ENCODE peak calls at places on chromosome 18, in eight cellular contexts. One of them, this sample, is unnamed.

GRCh38 chr18:63850010-63850409 is 37.5 kb upstream of the SERPINB2 start:
- DNase-seq in HL-60: peak; percentile 84
- DNase-seq in stimulated activated naive CD4-positive, alpha-beta T cell: no peak
- DNase-seq in heart right ventricle: no peak
- DNase-seq in body of pancreas: no peak
- DNase-seq in T-helper 9 cell: no peak
- DNase-seq in substantia nigra: no peak
- DNase-seq in putamen: no peak
- DNase-seq in this sample: no peak

GRCh38 chr18:73924836-73925235 is 222.8 kb downstream of the FBXO15 start:
- DNase-seq in HL-60: no peak
- DNase-seq in stimulated activated naive CD4-positive, alpha-beta T cell: no peak
- DNase-seq in heart right ventricle: no peak
- DNase-seq in body of pancreas: no peak
- DNase-seq in T-helper 9 cell: no peak
- DNase-seq in substantia nigra: no peak
- DNase-seq in putamen: no peak
- DNase-seq in this sample: no peak

GRCh38 chr18:63457987-63458386 is 18.8 kb upstream of the SERPINB5 start:
- DNase-seq in HL-60: no peak
- DNase-seq in stimulated activated naive CD4-positive, alpha-beta T cell: no peak
- DNase-seq in heart right ventricle: no peak
- DNase-seq in body of pancreas: no peak
- DNase-seq in T-helper 9 cell: no peak
- DNase-seq in substantia nigra: no peak
- DNase-seq in putamen: no peak
- DNase-seq in this sample: no peak

GRCh38 chr18:9106094-9106493 is 3.6 kb downstream of the NDUFV2 start:
- DNase-seq in HL-60: no peak
- DNase-seq in stimulated activated naive CD4-positive, alpha-beta T cell: no peak
- DNase-seq in heart right ventricle: no peak
- DNase-seq in body of pancreas: no peak
- DNase-seq in T-helper 9 cell: no peak
- DNase-seq in substantia nigra: no peak
- DNase-seq in putamen: no peak
- DNase-seq in this sample: no peak

GRCh38 chr18:79136742-79137141 is 67.5 kb downstream of the ATP9B start:
- DNase-seq in HL-60: peak; percentile 53
- DNase-seq in stimulated activated naive CD4-positive, alpha-beta T cell: no peak
- DNase-seq in heart right ventricle: no peak
- DNase-seq in body of pancreas: no peak
- DNase-seq in T-helper 9 cell: no peak
- DNase-seq in substantia nigra: no peak
- DNase-seq in putamen: no peak
- DNase-seq in this sample: no peak

GRCh38 chr18:9536354-9537152 is 61.2 kb downstream of the RALBP1 start:
- DNase-seq in HL-60: no peak
- DNase-seq in stimulated activated naive CD4-positive, alpha-beta T cell: no peak
- DNase-seq in heart right ventricle: no peak
- DNase-seq in body of pancreas: no peak
- DNase-seq in T-helper 9 cell: no peak
- DNase-seq in substantia nigra: no peak
- DNase-seq in putamen: no peak
- DNase-seq in this sample: no peak

GRCh38 chr18:43665239-43665788 is 388.0 kb upstream of the SYT4 start:
- DNase-seq in HL-60: no peak
- DNase-seq in stimulated activated naive CD4-positive, alpha-beta T cell: no peak
- DNase-seq in heart right ventricle: no peak
- DNase-seq in body of pancreas: no peak
- DNase-seq in T-helper 9 cell: no peak
- DNase-seq in substantia nigra: no peak
- DNase-seq in putamen: no peak
- DNase-seq in this sample: no peak

GRCh38 chr18:72086421-72086820 is 457.7 kb downstream of the CBLN2 start:
- DNase-seq in HL-60: peak; percentile 13
- DNase-seq in stimulated activated naive CD4-positive, alpha-beta T cell: no peak
- DNase-seq in heart right ventricle: no peak
- DNase-seq in body of pancreas: no peak
- DNase-seq in T-helper 9 cell: no peak
- DNase-seq in substantia nigra: no peak
- DNase-seq in putamen: peak; percentile 1
- DNase-seq in this sample: no peak

GRCh38 chr18:59906203-59906602 is 6.4 kb downstream of the PMAIP1 start:
- DNase-seq in HL-60: no peak
- DNase-seq in stimulated activated naive CD4-positive, alpha-beta T cell: no peak
- DNase-seq in heart right ventricle: no peak
- DNase-seq in body of pancreas: no peak
- DNase-seq in T-helper 9 cell: no peak
- DNase-seq in substantia nigra: no peak
- DNase-seq in putamen: no peak
- DNase-seq in this sample: no peak

GRCh38 chr18:55246278-55246677 is 287.0 kb upstream of the CCDC68 start:
- DNase-seq in HL-60: no peak
- DNase-seq in stimulated activated naive CD4-positive, alpha-beta T cell: no peak
- DNase-seq in heart right ventricle: no peak
- DNase-seq in body of pancreas: no peak
- DNase-seq in T-helper 9 cell: no peak
- DNase-seq in substantia nigra: no peak
- DNase-seq in putamen: no peak
- DNase-seq in this sample: no peak

GRCh38 chr18:51955136-51955535 is 384.9 kb upstream of the DCC start:
- DNase-seq in HL-60: no peak
- DNase-seq in stimulated activated naive CD4-positive, alpha-beta T cell: no peak
- DNase-seq in heart right ventricle: no peak
- DNase-seq in body of pancreas: no peak
- DNase-seq in T-helper 9 cell: no peak
- DNase-seq in substantia nigra: no peak
- DNase-seq in putamen: no peak
- DNase-seq in this sample: no peak

GRCh38 chr18:67504739-67505138 is 11.8 kb downstream of the DSEL start:
- DNase-seq in HL-60: no peak
- DNase-seq in stimulated activated naive CD4-positive, alpha-beta T cell: no peak
- DNase-seq in heart right ventricle: no peak
- DNase-seq in body of pancreas: no peak
- DNase-seq in T-helper 9 cell: no peak
- DNase-seq in substantia nigra: no peak
- DNase-seq in putamen: no peak
- DNase-seq in this sample: no peak

GRCh38 chr18:31555971-31556747 is 35.5 kb upstream of the TTR start:
- DNase-seq in HL-60: peak; percentile 58
- DNase-seq in stimulated activated naive CD4-positive, alpha-beta T cell: peak; percentile 8
- DNase-seq in heart right ventricle: peak; percentile 29
- DNase-seq in body of pancreas: peak; percentile 48
- DNase-seq in T-helper 9 cell: peak; percentile 1
- DNase-seq in substantia nigra: no peak
- DNase-seq in putamen: peak; percentile 47
- DNase-seq in this sample: peak; percentile 2

GRCh38 chr18:56770873-56771272 is 119.7 kb downstream of the WDR7 start:
- DNase-seq in HL-60: no peak
- DNase-seq in stimulated activated naive CD4-positive, alpha-beta T cell: no peak
- DNase-seq in heart right ventricle: no peak
- DNase-seq in body of pancreas: no peak
- DNase-seq in T-helper 9 cell: no peak
- DNase-seq in substantia nigra: no peak
- DNase-seq in putamen: no peak
- DNase-seq in this sample: no peak

GRCh38 chr18:48908916-48909315 is 41.8 kb downstream of the SMAD7 start:
- DNase-seq in HL-60: no peak
- DNase-seq in stimulated activated naive CD4-positive, alpha-beta T cell: no peak
- DNase-seq in heart right ventricle: no peak
- DNase-seq in body of pancreas: no peak
- DNase-seq in T-helper 9 cell: no peak
- DNase-seq in substantia nigra: no peak
- DNase-seq in putamen: no peak
- DNase-seq in this sample: no peak

GRCh38 chr18:38077219-38077618 is 511.6 kb upstream of the CELF4 start:
- DNase-seq in HL-60: no peak
- DNase-seq in stimulated activated naive CD4-positive, alpha-beta T cell: no peak
- DNase-seq in heart right ventricle: no peak
- DNase-seq in body of pancreas: no peak
- DNase-seq in T-helper 9 cell: no peak
- DNase-seq in substantia nigra: no peak
- DNase-seq in putamen: no peak
- DNase-seq in this sample: no peak

GRCh38 chr18:24837065-24837464 is 376.6 kb downstream of the HRH4 start:
- DNase-seq in HL-60: no peak
- DNase-seq in stimulated activated naive CD4-positive, alpha-beta T cell: no peak
- DNase-seq in heart right ventricle: no peak
- DNase-seq in body of pancreas: no peak
- DNase-seq in T-helper 9 cell: no peak
- DNase-seq in substantia nigra: no peak
- DNase-seq in putamen: no peak
- DNase-seq in this sample: no peak

GRCh38 chr18:28439870-28440269 is 262.9 kb upstream of the CDH2 start:
- DNase-seq in HL-60: no peak
- DNase-seq in stimulated activated naive CD4-positive, alpha-beta T cell: no peak
- DNase-seq in heart right ventricle: no peak
- DNase-seq in body of pancreas: no peak
- DNase-seq in T-helper 9 cell: no peak
- DNase-seq in substantia nigra: no peak
- DNase-seq in putamen: no peak
- DNase-seq in this sample: no peak

GRCh38 chr18:79941473-79942119 is 9.9 kb downstream of the SLC66A2 start:
- DNase-seq in HL-60: no peak
- DNase-seq in stimulated activated naive CD4-positive, alpha-beta T cell: no peak
- DNase-seq in heart right ventricle: no peak
- DNase-seq in body of pancreas: peak; percentile 22
- DNase-seq in T-helper 9 cell: no peak
- DNase-seq in substantia nigra: peak; percentile 72
- DNase-seq in putamen: no peak
- DNase-seq in this sample: no peak

GRCh38 chr18:76658627-76659026 is 163.6 kb upstream of the ZNF516 start:
- DNase-seq in HL-60: no peak
- DNase-seq in stimulated activated naive CD4-positive, alpha-beta T cell: no peak
- DNase-seq in heart right ventricle: no peak
- DNase-seq in body of pancreas: no peak
- DNase-seq in T-helper 9 cell: no peak
- DNase-seq in substantia nigra: no peak
- DNase-seq in putamen: no peak
- DNase-seq in this sample: no peak

GRCh38 chr18:75410611-75411010 is 16.9 kb downstream of the SMIM21 start:
- DNase-seq in HL-60: no peak
- DNase-seq in stimulated activated naive CD4-positive, alpha-beta T cell: no peak
- DNase-seq in heart right ventricle: no peak
- DNase-seq in body of pancreas: no peak
- DNase-seq in T-helper 9 cell: no peak
- DNase-seq in substantia nigra: no peak
- DNase-seq in putamen: no peak
- DNase-seq in this sample: no peak

GRCh38 chr18:44895176-44895798 is 214.6 kb downstream of the SETBP1 start:
- DNase-seq in HL-60: peak; percentile 71
- DNase-seq in stimulated activated naive CD4-positive, alpha-beta T cell: no peak
- DNase-seq in heart right ventricle: peak; percentile 42
- DNase-seq in body of pancreas: peak; percentile 56
- DNase-seq in T-helper 9 cell: no peak
- DNase-seq in substantia nigra: no peak
- DNase-seq in putamen: peak; percentile 22
- DNase-seq in this sample: no peak

GRCh38 chr18:35481960-35482366 is 15.8 kb downstream of the INO80C start:
- DNase-seq in HL-60: no peak
- DNase-seq in stimulated activated naive CD4-positive, alpha-beta T cell: no peak
- DNase-seq in heart right ventricle: no peak
- DNase-seq in body of pancreas: no peak
- DNase-seq in T-helper 9 cell: no peak
- DNase-seq in substantia nigra: no peak
- DNase-seq in putamen: no peak
- DNase-seq in this sample: no peak

GRCh38 chr18:48992791-48993555 is 42.2 kb upstream of the SMAD7 start:
- DNase-seq in HL-60: peak; percentile 96
- DNase-seq in stimulated activated naive CD4-positive, alpha-beta T cell: no peak
- DNase-seq in heart right ventricle: no peak
- DNase-seq in body of pancreas: no peak
- DNase-seq in T-helper 9 cell: no peak
- DNase-seq in substantia nigra: no peak
- DNase-seq in putamen: no peak
- DNase-seq in this sample: no peak

GRCh38 chr18:39842042-39842791 is 2112.8 kb upstream of the PIK3C3 start:
- DNase-seq in HL-60: no peak
- DNase-seq in stimulated activated naive CD4-positive, alpha-beta T cell: no peak
- DNase-seq in heart right ventricle: no peak
- DNase-seq in body of pancreas: no peak
- DNase-seq in T-helper 9 cell: no peak
- DNase-seq in substantia nigra: no peak
- DNase-seq in putamen: no peak
- DNase-seq in this sample: no peak

GRCh38 chr18:62512532-62512931 is 10.3 kb upstream of the ZCCHC2 start:
- DNase-seq in HL-60: no peak
- DNase-seq in stimulated activated naive CD4-positive, alpha-beta T cell: no peak
- DNase-seq in heart right ventricle: no peak
- DNase-seq in body of pancreas: no peak
- DNase-seq in T-helper 9 cell: no peak
- DNase-seq in substantia nigra: no peak
- DNase-seq in putamen: no peak
- DNase-seq in this sample: no peak

GRCh38 chr18:23868341-23868740 is 146.2 kb upstream of the TTC39C start:
- DNase-seq in HL-60: no peak
- DNase-seq in stimulated activated naive CD4-positive, alpha-beta T cell: no peak
- DNase-seq in heart right ventricle: no peak
- DNase-seq in body of pancreas: no peak
- DNase-seq in T-helper 9 cell: no peak
- DNase-seq in substantia nigra: no peak
- DNase-seq in putamen: no peak
- DNase-seq in this sample: no peak

GRCh38 chr18:55334875-55335274 is 253.1 kb downstream of the TCF4 start:
- DNase-seq in HL-60: no peak
- DNase-seq in stimulated activated naive CD4-positive, alpha-beta T cell: no peak
- DNase-seq in heart right ventricle: peak; percentile 54
- DNase-seq in body of pancreas: no peak
- DNase-seq in T-helper 9 cell: no peak
- DNase-seq in substantia nigra: peak; percentile 47
- DNase-seq in putamen: no peak
- DNase-seq in this sample: no peak

GRCh38 chr18:10457798-10458197 is 3.4 kb downstream of the APCDD1 start:
- DNase-seq in HL-60: no peak
- DNase-seq in stimulated activated naive CD4-positive, alpha-beta T cell: no peak
- DNase-seq in heart right ventricle: no peak
- DNase-seq in body of pancreas: no peak
- DNase-seq in T-helper 9 cell: no peak
- DNase-seq in substantia nigra: no peak
- DNase-seq in putamen: no peak
- DNase-seq in this sample: no peak

This sample was measured in T follicular helper cell.